ENCODE peak calls at places on chromosome 5, in nine cellular contexts. P is naive thymus-derived CD4-positive, alpha-beta T cell; T is Peyer's patch; Y is cardiac muscle cell; J is AG10803; V is psoas muscle; K is A549; D is GM06990; I is fibroblast of mammary gland. Q is an unnamed sample.

GRCh38 chr5:10355071-10355889 is 1.8 kb downstream of the MARCHF6 start:
- DNase-seq in P (no peak), T (no peak), Y (no peak), J (peak; percentile 88), V (no peak), K (no peak), D (peak; percentile 57), I (peak; percentile 31), Q (no peak)

GRCh38 chr5:82050955-82051354 is 79.1 kb downstream of the ATG10 start:
- DNase-seq in P (no peak), T (no peak), Y (no peak), J (no peak), V (no peak), K (no peak), D (no peak), I (no peak), Q (no peak)

GRCh38 chr5:179345429-179346321 is at the start of gene ADAMTS2:
- DNase-seq in P (no peak), T (peak; percentile 57), Y (peak; percentile 74), J (peak; percentile 65), V (peak; percentile 80), K (no peak), D (no peak), I (peak; percentile 61), Q (peak; percentile 77)

GRCh38 chr5:96391921-96392320 is 41.1 kb downstream of the PCSK1 start:
- DNase-seq in P (no peak), T (no peak), Y (no peak), J (no peak), V (no peak), K (no peak), D (no peak), I (no peak), Q (no peak)

GRCh38 chr5:173669483-173669882 is 53.0 kb upstream of the BOD1 start:
- DNase-seq in P (no peak), T (no peak), Y (no peak), J (no peak), V (no peak), K (no peak), D (no peak), I (no peak), Q (no peak)

GRCh38 chr5:175873090-175873454 is 1.7 kb downstream of the CPLX2 start:
- DNase-seq in P (peak; percentile 28), T (no peak), Y (peak; percentile 57), J (no peak), V (no peak), K (peak; percentile 73), D (no peak), I (no peak), Q (peak; percentile 18)

GRCh38 chr5:96017951-96018350 is 56.3 kb upstream of the ELL2 start:
- DNase-seq in P (no peak), T (no peak), Y (no peak), J (peak; percentile 94), V (no peak), K (no peak), D (no peak), I (peak; percentile 85), Q (peak; percentile 49)

GRCh38 chr5:73363911-73364730 is 84.5 kb downstream of the FOXD1 start:
- DNase-seq in P (no peak), T (no peak), Y (no peak), J (peak; percentile 99), V (no peak), K (no peak), D (no peak), I (peak; percentile 68), Q (peak; percentile 19)

GRCh38 chr5:157511656-157512644 is 51.9 kb downstream of the NIPAL4 start:
- DNase-seq in P (no peak), T (peak; percentile 87), Y (no peak), J (peak; percentile 98), V (peak; percentile 92), K (peak; percentile 75), D (no peak), I (peak; percentile 98), Q (peak; percentile 68)

GRCh38 chr5:37495668-37496067 is 116.5 kb downstream of the WDR70 start:
- DNase-seq in P (no peak), T (no peak), Y (no peak), J (peak; percentile 87), V (no peak), K (no peak), D (no peak), I (peak; percentile 86), Q (no peak)

GRCh38 chr5:154712518-154713437 is 42.4 kb upstream of the LARP1 start:
- DNase-seq in P (no peak), T (peak; percentile 83), Y (no peak), J (peak; percentile 12), V (no peak), K (no peak), D (no peak), I (no peak), Q (peak; percentile 64)

GRCh38 chr5:62506659-62507460 is 71.8 kb upstream of the LRRC70 start:
- DNase-seq in P (no peak), T (no peak), Y (no peak), J (no peak), V (no peak), K (no peak), D (no peak), I (peak; percentile 35), Q (no peak)

GRCh38 chr5:172049226-172049796 is 42.9 kb upstream of the FBXW11 start:
- DNase-seq in P (no peak), T (no peak), Y (no peak), J (no peak), V (no peak), K (no peak), D (no peak), I (no peak), Q (no peak)

GRCh38 chr5:140833993-140834392 is at the start of gene PCDHA7:
- DNase-seq in P (no peak), T (no peak), Y (no peak), J (peak; percentile 35), V (no peak), K (no peak), D (no peak), I (peak; percentile 20), Q (no peak)
- H3K4me3 ChIP-seq in P (no peak within 1 kb of the TSS), T (peak within 1 kb of the TSS; percentile 23), Y (no peak within 1 kb of the TSS), J (peak within 1 kb of the TSS; percentile 32), V (no peak within 1 kb of the TSS), K (no peak within 1 kb of the TSS), D (no peak within 1 kb of the TSS), I (no peak within 1 kb of the TSS), Q (no peak within 1 kb of the TSS)

GRCh38 chr5:140260089-140260656 is 42.7 kb downstream of the PFDN1 start:
- DNase-seq in P (no peak), T (no peak), Y (no peak), J (no peak), V (no peak), K (no peak), D (no peak), I (no peak), Q (no peak)

GRCh38 chr5:140259509-140259908 is 43.4 kb downstream of the PFDN1 start:
- DNase-seq in P (no peak), T (peak; percentile 76), Y (no peak), J (no peak), V (no peak), K (no peak), D (no peak), I (no peak), Q (no peak)

GRCh38 chr5:140262221-140262620 is 40.7 kb downstream of the PFDN1 start:
- DNase-seq in P (no peak), T (no peak), Y (no peak), J (no peak), V (no peak), K (no peak), D (no peak), I (no peak), Q (no peak)

GRCh38 chr5:140262839-140263238 is 40.1 kb downstream of the PFDN1 start:
- DNase-seq in P (no peak), T (no peak), Y (no peak), J (no peak), V (no peak), K (no peak), D (no peak), I (no peak), Q (no peak)

DNA sequence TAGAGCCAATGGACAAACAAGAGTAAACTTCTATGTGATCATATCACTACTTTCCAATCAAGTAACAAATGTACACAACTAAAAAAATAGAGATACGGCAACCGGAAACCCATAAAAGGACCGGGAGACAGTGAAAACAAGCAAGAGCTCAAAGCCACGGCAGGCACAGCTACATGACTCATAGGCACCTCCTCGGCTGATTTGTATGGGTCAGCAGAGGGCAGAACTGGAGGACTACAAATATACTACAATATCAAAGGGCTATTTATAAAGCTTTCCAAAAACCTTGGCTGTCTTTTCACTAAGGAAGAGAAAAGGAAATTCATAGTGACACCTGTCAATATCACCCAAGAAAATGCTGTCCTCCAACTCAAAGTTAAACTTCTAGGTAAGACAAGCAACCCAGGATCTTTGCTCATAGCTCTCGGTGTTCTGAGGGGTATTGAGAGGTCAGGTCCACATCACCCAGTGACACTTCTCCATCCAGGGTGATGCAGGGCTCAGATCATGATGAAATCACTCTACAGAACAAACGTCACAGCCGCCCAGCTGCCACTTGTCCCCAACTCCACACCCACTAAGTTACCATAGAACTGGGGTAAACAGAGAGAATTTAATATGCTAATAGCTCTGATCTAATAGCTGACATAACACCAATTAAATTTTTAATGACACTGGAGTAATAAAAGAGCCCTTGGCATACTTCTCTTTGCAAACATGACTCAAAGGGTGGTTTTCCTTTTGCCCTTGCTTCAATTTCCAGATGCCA is 41.3 kb downstream of the PFDN1 start:
- DNase-seq in P (no peak), T (peak; percentile 84), Y (peak; percentile 48), J (peak; percentile 85), V (peak; percentile 60), K (peak; percentile 93), D (no peak), I (peak; percentile 90), Q (peak; percentile 88)
- H3K4me3 ChIP-seq in P (no peak overlapping the region), T (no peak overlapping the region), Y (no peak overlapping the region), J (no peak overlapping the region), V (peak overlapping the region; percentile 35), K (peak overlapping the region; percentile 26), D (no peak overlapping the region), I (no peak overlapping the region), Q (no peak overlapping the region)

GRCh38 chr5:93589348-93589662 is 6.3 kb downstream of the NR2F1 start:
- DNase-seq in P (no peak), T (no peak), Y (no peak), J (no peak), V (no peak), K (no peak), D (no peak), I (no peak), Q (no peak)
- H3K4me3 ChIP-seq in P (no peak overlapping the region), T (no peak overlapping the region), Y (no peak overlapping the region), J (no peak overlapping the region), V (no peak overlapping the region), K (no peak overlapping the region), D (no peak overlapping the region), I (peak overlapping the region; percentile 43), Q (no peak overlapping the region)

DNA sequence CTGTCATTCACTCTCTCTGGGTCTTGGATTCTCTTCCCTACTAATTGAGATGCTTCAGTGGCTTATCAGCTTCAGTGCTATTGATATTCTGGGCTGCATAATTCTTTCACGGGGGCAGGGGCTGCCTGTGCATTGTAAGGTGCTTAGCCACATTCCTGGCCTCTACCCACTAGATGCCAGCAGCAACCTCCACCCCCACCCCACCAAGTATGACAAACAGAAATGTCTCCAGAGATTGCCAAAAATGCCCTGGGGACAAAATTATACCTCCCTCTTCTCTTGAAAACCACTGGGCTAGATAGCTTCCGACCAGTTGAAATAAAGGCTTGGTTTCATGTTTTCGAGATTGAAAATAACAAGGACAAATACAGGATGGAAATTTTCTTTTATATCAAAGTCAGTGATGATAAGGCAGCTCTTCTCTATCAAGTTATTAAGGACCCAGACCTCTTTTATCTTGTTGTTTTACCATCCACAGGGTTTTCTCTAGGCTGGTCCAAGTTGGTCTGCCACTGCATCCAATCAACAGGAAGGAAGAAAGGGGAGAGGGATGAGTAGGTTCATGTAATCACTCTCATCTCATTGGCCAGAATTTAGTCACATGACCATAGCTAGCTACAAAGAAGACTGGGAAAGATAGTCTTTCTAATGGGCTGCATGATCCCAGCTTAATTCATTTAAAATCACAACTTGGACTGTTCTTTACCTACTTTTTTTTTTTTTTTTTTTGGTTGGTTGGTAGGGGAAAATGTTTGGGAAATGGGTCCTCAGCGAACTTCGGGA is 92.1 kb upstream of the RANBP3L start:
- DNase-seq in P (no peak), T (no peak), Y (no peak), J (no peak), V (no peak), K (no peak), D (no peak), I (peak; percentile 13), Q (no peak)
- H3K4me3 ChIP-seq in P (no peak overlapping the region), T (no peak overlapping the region), Y (no peak overlapping the region), J (no peak overlapping the region), V (no peak overlapping the region), K (no peak overlapping the region), D (no peak overlapping the region), I (no peak overlapping the region), Q (no peak overlapping the region)

Q was measured in hepatocyte.